ENCODE peak calls at places on chromosome 16, in six cellular contexts. One of them, this sample, is unnamed.

GRCh38 chr16:12688972-12689850 is 114.5 kb downstream of the CPPED1 start:
- DNase-seq in breast epithelium: no peak
- DNase-seq in activated CD8-positive, alpha-beta T cell treated with anti-CD3 and anti-CD28 coated beads for 36 hours: peak
- DNase-seq in brain microvascular endothelial cell: no peak
- DNase-seq in left ventricle myocardium inferior: no peak
- DNase-seq in CD8-positive, alpha-beta T cell: peak
- DNase-seq in this sample: no peak

GRCh38 chr16:67269766-67270165 is 9.6 kb upstream of the PLEKHG4 start:
- DNase-seq in brain microvascular endothelial cell: peak
- DNase-seq in breast epithelium: no peak
- DNase-seq in left ventricle myocardium inferior: no peak
- DNase-seq in activated CD8-positive, alpha-beta T cell treated with anti-CD3 and anti-CD28 coated beads for 36 hours: no peak
- DNase-seq in CD8-positive, alpha-beta T cell: no peak
- DNase-seq in this sample: no peak

GRCh38 chr16:70476272-70477020 is 22.1 kb downstream of the FCSK start:
- DNase-seq in breast epithelium: no peak
- DNase-seq in left ventricle myocardium inferior: no peak
- DNase-seq in CD8-positive, alpha-beta T cell: no peak
- DNase-seq in activated CD8-positive, alpha-beta T cell treated with anti-CD3 and anti-CD28 coated beads for 36 hours: peak
- DNase-seq in brain microvascular endothelial cell: peak
- DNase-seq in this sample: no peak

GRCh38 chr16:49514391-49514980 is 140.9 kb downstream of the C16orf78 start:
- DNase-seq in breast epithelium: no peak
- DNase-seq in activated CD8-positive, alpha-beta T cell treated with anti-CD3 and anti-CD28 coated beads for 36 hours: no peak
- DNase-seq in CD8-positive, alpha-beta T cell: no peak
- DNase-seq in left ventricle myocardium inferior: no peak
- DNase-seq in brain microvascular endothelial cell: no peak
- DNase-seq in this sample: no peak

GRCh38 chr16:66565051-66565450 is 1.2 kb upstream of the CMTM1 start:
- DNase-seq in activated CD8-positive, alpha-beta T cell treated with anti-CD3 and anti-CD28 coated beads for 36 hours: no peak
- DNase-seq in brain microvascular endothelial cell: no peak
- DNase-seq in left ventricle myocardium inferior: no peak
- DNase-seq in breast epithelium: no peak
- DNase-seq in CD8-positive, alpha-beta T cell: no peak
- DNase-seq in this sample: no peak

GRCh38 chr16:27431773-27432599 is 30.0 kb downstream of the IL21R start:
- DNase-seq in left ventricle myocardium inferior: no peak
- DNase-seq in breast epithelium: no peak
- DNase-seq in activated CD8-positive, alpha-beta T cell treated with anti-CD3 and anti-CD28 coated beads for 36 hours: peak
- DNase-seq in brain microvascular endothelial cell: no peak
- DNase-seq in CD8-positive, alpha-beta T cell: peak
- DNase-seq in this sample: no peak

GRCh38 chr16:4936991-4937781 is at the start of gene PPL:
- DNase-seq in CD8-positive, alpha-beta T cell: no peak
- DNase-seq in breast epithelium: peak
- DNase-seq in activated CD8-positive, alpha-beta T cell treated with anti-CD3 and anti-CD28 coated beads for 36 hours: peak
- DNase-seq in left ventricle myocardium inferior: peak
- DNase-seq in brain microvascular endothelial cell: no peak
- DNase-seq in this sample: peak

GRCh38 chr16:29840240-29840639 is 20.0 kb downstream of the MVP start:
- DNase-seq in activated CD8-positive, alpha-beta T cell treated with anti-CD3 and anti-CD28 coated beads for 36 hours: no peak
- DNase-seq in brain microvascular endothelial cell: no peak
- DNase-seq in breast epithelium: no peak
- DNase-seq in left ventricle myocardium inferior: no peak
- DNase-seq in CD8-positive, alpha-beta T cell: no peak
- DNase-seq in this sample: no peak

GRCh38 chr16:12637002-12637401 is 166.7 kb downstream of the CPPED1 start:
- DNase-seq in CD8-positive, alpha-beta T cell: no peak
- DNase-seq in left ventricle myocardium inferior: no peak
- DNase-seq in breast epithelium: no peak
- DNase-seq in activated CD8-positive, alpha-beta T cell treated with anti-CD3 and anti-CD28 coated beads for 36 hours: no peak
- DNase-seq in brain microvascular endothelial cell: peak
- DNase-seq in this sample: no peak

GRCh38 chr16:66107661-66108060 is 258.8 kb upstream of the CDH5 start:
- DNase-seq in activated CD8-positive, alpha-beta T cell treated with anti-CD3 and anti-CD28 coated beads for 36 hours: no peak
- DNase-seq in CD8-positive, alpha-beta T cell: no peak
- DNase-seq in breast epithelium: no peak
- DNase-seq in brain microvascular endothelial cell: peak
- DNase-seq in left ventricle myocardium inferior: no peak
- DNase-seq in this sample: no peak

GRCh38 chr16:80733366-80733901 is 71.0 kb downstream of the CDYL2 start:
- DNase-seq in left ventricle myocardium inferior: no peak
- DNase-seq in breast epithelium: no peak
- DNase-seq in brain microvascular endothelial cell: no peak
- DNase-seq in activated CD8-positive, alpha-beta T cell treated with anti-CD3 and anti-CD28 coated beads for 36 hours: no peak
- DNase-seq in CD8-positive, alpha-beta T cell: no peak
- DNase-seq in this sample: no peak

GRCh38 chr16:76910931-76911330 is 280.1 kb upstream of the MON1B start:
- DNase-seq in CD8-positive, alpha-beta T cell: no peak
- DNase-seq in breast epithelium: no peak
- DNase-seq in activated CD8-positive, alpha-beta T cell treated with anti-CD3 and anti-CD28 coated beads for 36 hours: no peak
- DNase-seq in left ventricle myocardium inferior: no peak
- DNase-seq in brain microvascular endothelial cell: peak
- DNase-seq in this sample: no peak

GRCh38 chr16:4426021-4426684 is 485 bp downstream of the DNAJA3 start:
- DNase-seq in CD8-positive, alpha-beta T cell: peak
- DNase-seq in breast epithelium: no peak
- DNase-seq in left ventricle myocardium inferior: no peak
- DNase-seq in brain microvascular endothelial cell: no peak
- DNase-seq in activated CD8-positive, alpha-beta T cell treated with anti-CD3 and anti-CD28 coated beads for 36 hours: peak
- DNase-seq in this sample: no peak

GRCh38 chr16:90026135-90026534 is 6.9 kb upstream of the DBNDD1 start:
- DNase-seq in CD8-positive, alpha-beta T cell: no peak
- DNase-seq in breast epithelium: no peak
- DNase-seq in left ventricle myocardium inferior: no peak
- DNase-seq in brain microvascular endothelial cell: no peak
- DNase-seq in activated CD8-positive, alpha-beta T cell treated with anti-CD3 and anti-CD28 coated beads for 36 hours: no peak
- DNase-seq in this sample: no peak

GRCh38 chr16:11914210-11914758 is 1.5 kb downstream of the GSPT1 start:
- DNase-seq in breast epithelium: no peak
- DNase-seq in brain microvascular endothelial cell: no peak
- DNase-seq in CD8-positive, alpha-beta T cell: peak
- DNase-seq in activated CD8-positive, alpha-beta T cell treated with anti-CD3 and anti-CD28 coated beads for 36 hours: peak
- DNase-seq in left ventricle myocardium inferior: no peak
- DNase-seq in this sample: no peak

GRCh38 chr16:15435216-15435864 is 952 bp downstream of the BMERB1 start:
- DNase-seq in left ventricle myocardium inferior: no peak
- DNase-seq in activated CD8-positive, alpha-beta T cell treated with anti-CD3 and anti-CD28 coated beads for 36 hours: peak
- DNase-seq in breast epithelium: no peak
- DNase-seq in CD8-positive, alpha-beta T cell: no peak
- DNase-seq in brain microvascular endothelial cell: no peak
- DNase-seq in this sample: no peak
- TF ChIP-seq CTCF in left ventricle myocardium inferior: no peak
- TF ChIP-seq CTCF in activated CD8-positive, alpha-beta T cell treated with anti-CD3 and anti-CD28 coated beads for 36 hours: no peak
- TF ChIP-seq CTCF in breast epithelium: no peak
- TF ChIP-seq CTCF in CD8-positive, alpha-beta T cell: no peak
- TF ChIP-seq CTCF in brain microvascular endothelial cell: no peak
- TF ChIP-seq CTCF in this sample: no peak

GRCh38 chr16:74034862-74035261 is 261.8 kb upstream of the PSMD7 start:
- DNase-seq in breast epithelium: no peak
- DNase-seq in brain microvascular endothelial cell: peak
- DNase-seq in activated CD8-positive, alpha-beta T cell treated with anti-CD3 and anti-CD28 coated beads for 36 hours: no peak
- DNase-seq in left ventricle myocardium inferior: no peak
- DNase-seq in CD8-positive, alpha-beta T cell: no peak
- DNase-seq in this sample: no peak

GRCh38 chr16:74030000-74030399 is 266.6 kb upstream of the PSMD7 start:
- DNase-seq in breast epithelium: no peak
- DNase-seq in CD8-positive, alpha-beta T cell: no peak
- DNase-seq in left ventricle myocardium inferior: no peak
- DNase-seq in activated CD8-positive, alpha-beta T cell treated with anti-CD3 and anti-CD28 coated beads for 36 hours: no peak
- DNase-seq in brain microvascular endothelial cell: no peak
- DNase-seq in this sample: no peak

GRCh38 chr16:74031551-74031950 is 265.1 kb upstream of the PSMD7 start:
- DNase-seq in breast epithelium: no peak
- DNase-seq in left ventricle myocardium inferior: no peak
- DNase-seq in CD8-positive, alpha-beta T cell: no peak
- DNase-seq in brain microvascular endothelial cell: no peak
- DNase-seq in activated CD8-positive, alpha-beta T cell treated with anti-CD3 and anti-CD28 coated beads for 36 hours: no peak
- DNase-seq in this sample: no peak

DNA sequence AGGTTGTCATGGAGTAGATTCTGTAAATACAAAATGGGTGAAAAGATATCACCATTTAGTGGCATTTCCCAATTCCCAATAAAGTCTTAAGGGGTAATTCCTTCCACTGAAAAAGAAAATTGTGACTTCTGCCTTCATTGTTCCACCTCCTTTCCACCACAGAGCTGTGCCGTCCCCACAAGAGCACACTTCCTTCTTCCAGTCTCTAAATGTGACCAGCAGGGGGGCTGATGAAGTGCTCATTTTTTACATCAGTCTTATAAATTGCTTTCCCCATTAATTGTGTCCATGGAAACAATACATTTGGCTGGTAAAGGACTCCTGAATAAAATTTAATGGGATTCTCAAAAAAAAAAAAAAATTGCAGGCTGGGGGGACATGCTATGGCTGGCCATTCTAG is 260.8 kb upstream of the PSMD7 start:
- DNase-seq in CD8-positive, alpha-beta T cell: no peak
- DNase-seq in breast epithelium: no peak
- DNase-seq in brain microvascular endothelial cell: peak
- DNase-seq in activated CD8-positive, alpha-beta T cell treated with anti-CD3 and anti-CD28 coated beads for 36 hours: no peak
- DNase-seq in left ventricle myocardium inferior: no peak
- DNase-seq in this sample: no peak
- TF ChIP-seq CTCF in CD8-positive, alpha-beta T cell: no peak
- TF ChIP-seq CTCF in breast epithelium: no peak
- TF ChIP-seq CTCF in brain microvascular endothelial cell: peak
- TF ChIP-seq CTCF in activated CD8-positive, alpha-beta T cell treated with anti-CD3 and anti-CD28 coated beads for 36 hours: no peak
- TF ChIP-seq CTCF in left ventricle myocardium inferior: peak
- TF ChIP-seq CTCF in this sample: no peak

GRCh38 chr16:1691276-1691675 is 13.2 kb downstream of the JPT2 start:
- DNase-seq in brain microvascular endothelial cell: peak
- DNase-seq in activated CD8-positive, alpha-beta T cell treated with anti-CD3 and anti-CD28 coated beads for 36 hours: no peak
- DNase-seq in left ventricle myocardium inferior: no peak
- DNase-seq in breast epithelium: no peak
- DNase-seq in CD8-positive, alpha-beta T cell: no peak
- DNase-seq in this sample: no peak
- TF ChIP-seq CTCF in brain microvascular endothelial cell: peak
- TF ChIP-seq CTCF in activated CD8-positive, alpha-beta T cell treated with anti-CD3 and anti-CD28 coated beads for 36 hours: no peak
- TF ChIP-seq CTCF in left ventricle myocardium inferior: peak
- TF ChIP-seq CTCF in breast epithelium: no peak
- TF ChIP-seq CTCF in CD8-positive, alpha-beta T cell: no peak
- TF ChIP-seq CTCF in this sample: no peak

GRCh38 chr16:88353232-88353631 is 29.5 kb upstream of the ZNF469 start:
- DNase-seq in CD8-positive, alpha-beta T cell: no peak
- DNase-seq in activated CD8-positive, alpha-beta T cell treated with anti-CD3 and anti-CD28 coated beads for 36 hours: no peak
- DNase-seq in left ventricle myocardium inferior: peak
- DNase-seq in breast epithelium: peak
- DNase-seq in brain microvascular endothelial cell: no peak
- DNase-seq in this sample: no peak
- TF ChIP-seq CTCF in CD8-positive, alpha-beta T cell: no peak
- TF ChIP-seq CTCF in activated CD8-positive, alpha-beta T cell treated with anti-CD3 and anti-CD28 coated beads for 36 hours: no peak
- TF ChIP-seq CTCF in left ventricle myocardium inferior: no peak
- TF ChIP-seq CTCF in breast epithelium: no peak
- TF ChIP-seq CTCF in brain microvascular endothelial cell: no peak
- TF ChIP-seq CTCF in this sample: no peak

GRCh38 chr16:2716948-2717347 is 3.1 kb downstream of the PRSS27 start:
- DNase-seq in activated CD8-positive, alpha-beta T cell treated with anti-CD3 and anti-CD28 coated beads for 36 hours: no peak
- DNase-seq in CD8-positive, alpha-beta T cell: no peak
- DNase-seq in left ventricle myocardium inferior: no peak
- DNase-seq in breast epithelium: no peak
- DNase-seq in brain microvascular endothelial cell: no peak
- DNase-seq in this sample: no peak
- TF ChIP-seq CTCF in activated CD8-positive, alpha-beta T cell treated with anti-CD3 and anti-CD28 coated beads for 36 hours: no peak
- TF ChIP-seq CTCF in CD8-positive, alpha-beta T cell: no peak
- TF ChIP-seq CTCF in left ventricle myocardium inferior: no peak
- TF ChIP-seq CTCF in breast epithelium: no peak
- TF ChIP-seq CTCF in brain microvascular endothelial cell: peak
- TF ChIP-seq CTCF in this sample: no peak

DNA sequence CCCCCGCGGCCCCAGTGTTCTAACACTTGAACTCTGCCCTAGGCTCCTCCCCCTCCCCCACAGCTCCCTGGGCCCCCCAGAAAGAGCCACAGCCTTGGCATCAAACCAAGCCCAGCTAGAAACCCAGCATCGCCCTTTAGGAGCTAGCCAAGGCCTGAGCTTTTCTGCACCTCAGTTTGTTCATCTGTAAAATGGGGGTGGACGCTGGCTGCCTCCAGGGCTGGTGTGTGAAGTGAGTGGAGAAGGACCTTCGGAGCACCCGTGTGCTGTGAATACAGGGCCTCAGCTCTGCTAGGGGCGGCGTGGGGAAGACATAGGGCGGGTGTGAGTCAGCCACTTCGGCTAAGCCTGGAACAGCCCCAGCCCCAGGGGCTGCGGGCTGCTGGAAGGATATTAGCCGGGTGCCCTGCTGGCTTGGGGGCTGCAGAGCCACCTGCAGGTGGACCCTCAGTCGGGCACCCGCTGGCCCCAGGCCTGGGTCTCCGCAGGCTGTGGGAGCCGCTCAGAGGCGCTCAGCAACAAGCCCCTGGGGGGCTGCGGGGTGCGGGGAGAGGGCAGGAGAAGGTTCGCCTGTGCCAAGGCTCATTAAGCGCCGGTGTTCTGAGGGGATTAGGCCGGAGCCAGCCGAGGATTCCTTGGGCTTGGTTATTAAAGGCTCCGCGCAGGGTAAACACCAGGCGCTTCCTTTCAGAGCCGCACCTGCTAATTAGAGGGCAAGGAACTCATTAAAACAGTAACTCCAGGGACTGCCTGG is 217.0 kb upstream of the CIBAR2 start:
- DNase-seq in breast epithelium: no peak
- DNase-seq in left ventricle myocardium inferior: no peak
- DNase-seq in CD8-positive, alpha-beta T cell: no peak
- DNase-seq in activated CD8-positive, alpha-beta T cell treated with anti-CD3 and anti-CD28 coated beads for 36 hours: no peak
- DNase-seq in brain microvascular endothelial cell: peak
- DNase-seq in this sample: no peak
- TF ChIP-seq CTCF in breast epithelium: no peak
- TF ChIP-seq CTCF in left ventricle myocardium inferior: no peak
- TF ChIP-seq CTCF in CD8-positive, alpha-beta T cell: no peak
- TF ChIP-seq CTCF in activated CD8-positive, alpha-beta T cell treated with anti-CD3 and anti-CD28 coated beads for 36 hours: no peak
- TF ChIP-seq CTCF in brain microvascular endothelial cell: no peak
- TF ChIP-seq CTCF in this sample: no peak